ENCODE peak calls at places on chromosomes 6 and 20, in eight cellular contexts. One of them, this sample, is unnamed.

GRCh38 chr20:1020614-1021013 is 18.5 kb upstream of the RSPO4 start:
- DNase-seq in NCI-H524 treated with DMSO at 0.1 percent for 48 hours: no peak
- DNase-seq in nucleus accumbens: no peak
- DNase-seq in hypothalamus: no peak
- DNase-seq in midbrain: no peak
- DNase-seq in Caco-2: no peak
- DNase-seq in naive thymus-derived CD8-positive, alpha-beta T cell: no peak
- DNase-seq in activated gamma-delta T cell treated with Interleukin-2 at 50 U/mL for 16 hours: no peak
- DNase-seq in this sample: no peak

GRCh38 chr20:64231621-64232550 is 23.7 kb upstream of the PCMTD2 start:
- DNase-seq in hypothalamus: no peak
- DNase-seq in activated gamma-delta T cell treated with Interleukin-2 at 50 U/mL for 16 hours: no peak
- DNase-seq in nucleus accumbens: no peak
- DNase-seq in Caco-2: no peak
- DNase-seq in midbrain: no peak
- DNase-seq in naive thymus-derived CD8-positive, alpha-beta T cell: no peak
- DNase-seq in NCI-H524 treated with DMSO at 0.1 percent for 48 hours: no peak
- DNase-seq in this sample: no peak

GRCh38 chr6:52231411-52232127 is 12.7 kb downstream of the IL17F start:
- DNase-seq in midbrain: no peak
- DNase-seq in nucleus accumbens: no peak
- DNase-seq in naive thymus-derived CD8-positive, alpha-beta T cell: no peak
- DNase-seq in activated gamma-delta T cell treated with Interleukin-2 at 50 U/mL for 16 hours: peak
- DNase-seq in hypothalamus: no peak
- DNase-seq in Caco-2: no peak
- DNase-seq in NCI-H524 treated with DMSO at 0.1 percent for 48 hours: no peak
- DNase-seq in this sample: no peak

GRCh38 chr6:97427648-97428047 is 144.6 kb upstream of the MMS22L start:
- DNase-seq in nucleus accumbens: no peak
- DNase-seq in naive thymus-derived CD8-positive, alpha-beta T cell: no peak
- DNase-seq in midbrain: no peak
- DNase-seq in NCI-H524 treated with DMSO at 0.1 percent for 48 hours: no peak
- DNase-seq in hypothalamus: no peak
- DNase-seq in activated gamma-delta T cell treated with Interleukin-2 at 50 U/mL for 16 hours: no peak
- DNase-seq in Caco-2: no peak
- DNase-seq in this sample: no peak

GRCh38 chr20:34582911-34583310 is 24.4 kb downstream of the MAP1LC3A start:
- DNase-seq in hypothalamus: no peak
- DNase-seq in NCI-H524 treated with DMSO at 0.1 percent for 48 hours: no peak
- DNase-seq in activated gamma-delta T cell treated with Interleukin-2 at 50 U/mL for 16 hours: no peak
- DNase-seq in Caco-2: peak
- DNase-seq in midbrain: no peak
- DNase-seq in nucleus accumbens: no peak
- DNase-seq in naive thymus-derived CD8-positive, alpha-beta T cell: no peak
- DNase-seq in this sample: no peak

GRCh38 chr6:11632231-11632630 is 94.7 kb downstream of the TMEM170B start:
- DNase-seq in midbrain: no peak
- DNase-seq in hypothalamus: no peak
- DNase-seq in Caco-2: peak
- DNase-seq in activated gamma-delta T cell treated with Interleukin-2 at 50 U/mL for 16 hours: no peak
- DNase-seq in nucleus accumbens: no peak
- DNase-seq in naive thymus-derived CD8-positive, alpha-beta T cell: no peak
- DNase-seq in NCI-H524 treated with DMSO at 0.1 percent for 48 hours: no peak
- DNase-seq in this sample: no peak

GRCh38 chr6:31919624-31920303 is 7.8 kb upstream of the C2 start:
- DNase-seq in NCI-H524 treated with DMSO at 0.1 percent for 48 hours: no peak
- DNase-seq in midbrain: no peak
- DNase-seq in hypothalamus: no peak
- DNase-seq in Caco-2: no peak
- DNase-seq in naive thymus-derived CD8-positive, alpha-beta T cell: no peak
- DNase-seq in activated gamma-delta T cell treated with Interleukin-2 at 50 U/mL for 16 hours: no peak
- DNase-seq in nucleus accumbens: no peak
- DNase-seq in this sample: no peak

GRCh38 chr20:24017160-24017761 is 28.7 kb upstream of the GGTLC1 start:
- DNase-seq in hypothalamus: no peak
- DNase-seq in NCI-H524 treated with DMSO at 0.1 percent for 48 hours: no peak
- DNase-seq in Caco-2: no peak
- DNase-seq in activated gamma-delta T cell treated with Interleukin-2 at 50 U/mL for 16 hours: no peak
- DNase-seq in nucleus accumbens: no peak
- DNase-seq in midbrain: no peak
- DNase-seq in naive thymus-derived CD8-positive, alpha-beta T cell: no peak
- DNase-seq in this sample: no peak

GRCh38 chr6:1524040-1524480 is 85.7 kb upstream of the FOXC1 start:
- DNase-seq in naive thymus-derived CD8-positive, alpha-beta T cell: peak
- DNase-seq in NCI-H524 treated with DMSO at 0.1 percent for 48 hours: no peak
- DNase-seq in activated gamma-delta T cell treated with Interleukin-2 at 50 U/mL for 16 hours: peak
- DNase-seq in Caco-2: peak
- DNase-seq in midbrain: peak
- DNase-seq in hypothalamus: peak
- DNase-seq in nucleus accumbens: no peak
- DNase-seq in this sample: peak

GRCh38 chr6:159170999-159171712 is 2.0 kb downstream of the FNDC1 start:
- DNase-seq in Caco-2: no peak
- DNase-seq in nucleus accumbens: no peak
- DNase-seq in midbrain: no peak
- DNase-seq in NCI-H524 treated with DMSO at 0.1 percent for 48 hours: no peak
- DNase-seq in naive thymus-derived CD8-positive, alpha-beta T cell: no peak
- DNase-seq in hypothalamus: no peak
- DNase-seq in activated gamma-delta T cell treated with Interleukin-2 at 50 U/mL for 16 hours: no peak
- DNase-seq in this sample: no peak

GRCh38 chr6:32178547-32179440 is 589 bp downstream of the RNF5 start:
- DNase-seq in hypothalamus: no peak
- DNase-seq in Caco-2: no peak
- DNase-seq in nucleus accumbens: no peak
- DNase-seq in midbrain: peak
- DNase-seq in activated gamma-delta T cell treated with Interleukin-2 at 50 U/mL for 16 hours: no peak
- DNase-seq in NCI-H524 treated with DMSO at 0.1 percent for 48 hours: no peak
- DNase-seq in naive thymus-derived CD8-positive, alpha-beta T cell: no peak
- DNase-seq in this sample: no peak

GRCh38 chr6:54892831-54893230 is 46.3 kb downstream of the FAM83B start:
- DNase-seq in activated gamma-delta T cell treated with Interleukin-2 at 50 U/mL for 16 hours: no peak
- DNase-seq in hypothalamus: no peak
- DNase-seq in nucleus accumbens: no peak
- DNase-seq in midbrain: no peak
- DNase-seq in Caco-2: no peak
- DNase-seq in NCI-H524 treated with DMSO at 0.1 percent for 48 hours: no peak
- DNase-seq in naive thymus-derived CD8-positive, alpha-beta T cell: no peak
- DNase-seq in this sample: no peak

GRCh38 chr20:24045621-24046020 is 57.0 kb upstream of the GGTLC1 start:
- DNase-seq in naive thymus-derived CD8-positive, alpha-beta T cell: no peak
- DNase-seq in activated gamma-delta T cell treated with Interleukin-2 at 50 U/mL for 16 hours: peak
- DNase-seq in NCI-H524 treated with DMSO at 0.1 percent for 48 hours: no peak
- DNase-seq in Caco-2: no peak
- DNase-seq in hypothalamus: no peak
- DNase-seq in nucleus accumbens: no peak
- DNase-seq in midbrain: no peak
- DNase-seq in this sample: no peak

GRCh38 chr6:106117579-106117978 is 31.4 kb downstream of the PRDM1 start:
- DNase-seq in midbrain: no peak
- DNase-seq in naive thymus-derived CD8-positive, alpha-beta T cell: peak
- DNase-seq in nucleus accumbens: no peak
- DNase-seq in hypothalamus: no peak
- DNase-seq in Caco-2: no peak
- DNase-seq in activated gamma-delta T cell treated with Interleukin-2 at 50 U/mL for 16 hours: peak
- DNase-seq in NCI-H524 treated with DMSO at 0.1 percent for 48 hours: no peak
- DNase-seq in this sample: no peak

GRCh38 chr6:45003400-45003799 is 324.7 kb upstream of the RUNX2 start:
- DNase-seq in midbrain: peak
- DNase-seq in naive thymus-derived CD8-positive, alpha-beta T cell: no peak
- DNase-seq in hypothalamus: no peak
- DNase-seq in activated gamma-delta T cell treated with Interleukin-2 at 50 U/mL for 16 hours: no peak
- DNase-seq in Caco-2: no peak
- DNase-seq in NCI-H524 treated with DMSO at 0.1 percent for 48 hours: no peak
- DNase-seq in nucleus accumbens: no peak
- DNase-seq in this sample: no peak

GRCh38 chr6:169589699-169590257 is 112.1 kb downstream of the WDR27 start:
- DNase-seq in NCI-H524 treated with DMSO at 0.1 percent for 48 hours: no peak
- DNase-seq in nucleus accumbens: no peak
- DNase-seq in naive thymus-derived CD8-positive, alpha-beta T cell: no peak
- DNase-seq in activated gamma-delta T cell treated with Interleukin-2 at 50 U/mL for 16 hours: no peak
- DNase-seq in hypothalamus: no peak
- DNase-seq in Caco-2: no peak
- DNase-seq in midbrain: no peak
- DNase-seq in this sample: no peak

GRCh38 chr6:157528931-157529653 is 148.1 kb downstream of the ZDHHC14 start:
- DNase-seq in Caco-2: peak
- DNase-seq in activated gamma-delta T cell treated with Interleukin-2 at 50 U/mL for 16 hours: no peak
- DNase-seq in nucleus accumbens: no peak
- DNase-seq in midbrain: no peak
- DNase-seq in NCI-H524 treated with DMSO at 0.1 percent for 48 hours: no peak
- DNase-seq in naive thymus-derived CD8-positive, alpha-beta T cell: no peak
- DNase-seq in hypothalamus: no peak
- DNase-seq in this sample: peak

GRCh38 chr20:31517373-31517772 is 3.1 kb downstream of the HM13 start:
- DNase-seq in naive thymus-derived CD8-positive, alpha-beta T cell: no peak
- DNase-seq in activated gamma-delta T cell treated with Interleukin-2 at 50 U/mL for 16 hours: no peak
- DNase-seq in NCI-H524 treated with DMSO at 0.1 percent for 48 hours: peak
- DNase-seq in midbrain: no peak
- DNase-seq in hypothalamus: no peak
- DNase-seq in nucleus accumbens: no peak
- DNase-seq in Caco-2: peak
- DNase-seq in this sample: peak

GRCh38 chr20:61812771-61813485 is 252.8 kb downstream of the TAF4 start:
- DNase-seq in nucleus accumbens: no peak
- DNase-seq in Caco-2: no peak
- DNase-seq in activated gamma-delta T cell treated with Interleukin-2 at 50 U/mL for 16 hours: no peak
- DNase-seq in midbrain: no peak
- DNase-seq in naive thymus-derived CD8-positive, alpha-beta T cell: no peak
- DNase-seq in NCI-H524 treated with DMSO at 0.1 percent for 48 hours: no peak
- DNase-seq in hypothalamus: no peak
- DNase-seq in this sample: no peak

GRCh38 chr20:34473262-34473883 is 42.8 kb upstream of the DYNLRB1 start:
- DNase-seq in nucleus accumbens: peak
- DNase-seq in naive thymus-derived CD8-positive, alpha-beta T cell: no peak
- DNase-seq in NCI-H524 treated with DMSO at 0.1 percent for 48 hours: peak
- DNase-seq in Caco-2: peak
- DNase-seq in hypothalamus: peak
- DNase-seq in activated gamma-delta T cell treated with Interleukin-2 at 50 U/mL for 16 hours: peak
- DNase-seq in midbrain: peak
- DNase-seq in this sample: peak

GRCh38 chr6:109454483-109455160 is 950 bp downstream of the MICAL1 start:
- DNase-seq in Caco-2: no peak
- DNase-seq in nucleus accumbens: no peak
- DNase-seq in NCI-H524 treated with DMSO at 0.1 percent for 48 hours: no peak
- DNase-seq in midbrain: peak
- DNase-seq in hypothalamus: peak
- DNase-seq in activated gamma-delta T cell treated with Interleukin-2 at 50 U/mL for 16 hours: peak
- DNase-seq in naive thymus-derived CD8-positive, alpha-beta T cell: peak
- DNase-seq in this sample: no peak

This sample was measured in psoas muscle.